ENCODE peak calls at places on chromosomes 4 and X, in seven cellular contexts. R, X, O, V, J, W and Q are unnamed samples.

GRCh38 chr4:138181288-138181687 is 60.9 kb downstream of the SLC7A11 start:
- DNase-seq in R (no peak), X (no peak), O (no peak), V (no peak), J (no peak), W (no peak), Q (no peak)

GRCh38 chrX:23548164-23548563 is 119.1 kb upstream of the PRDX4 start:
- DNase-seq in R (no peak), X (no peak), O (no peak), V (no peak), J (no peak), W (no peak), Q (no peak)

GRCh38 chrX:41300758-41301437 is 33.1 kb upstream of the DDX3X start:
- DNase-seq in R (no peak), X (no peak), O (peak; percentile 37), V (no peak), J (no peak), W (no peak), Q (no peak)

GRCh38 chr4:142274137-142274536 is 572.0 kb downstream of the INPP4B start:
- DNase-seq in R (no peak), X (no peak), O (no peak), V (no peak), J (no peak), W (no peak), Q (no peak)

GRCh38 chrX:132118361-132118760 is 9.5 kb downstream of the FRMD7 start:
- DNase-seq in R (no peak), X (no peak), O (peak; percentile 14), V (no peak), J (no peak), W (no peak), Q (no peak)

GRCh38 chrX:150223176-150224015 is 139.7 kb upstream of the MAMLD1 start:
- DNase-seq in R (no peak), X (no peak), O (no peak), V (no peak), J (no peak), W (no peak), Q (no peak)

GRCh38 chr4:29970626-29971025 is 749.5 kb upstream of the PCDH7 start:
- DNase-seq in R (no peak), X (no peak), O (no peak), V (no peak), J (no peak), W (no peak), Q (no peak)

GRCh38 chr4:143586080-143586479 is 72.6 kb downstream of the SMARCA5 start:
- DNase-seq in R (no peak), X (no peak), O (no peak), V (no peak), J (no peak), W (no peak), Q (no peak)

GRCh38 chr4:122364700-122365404 is 14.0 kb upstream of the ADAD1 start:
- DNase-seq in R (no peak), X (no peak), O (peak; percentile 70), V (no peak), J (peak; percentile 58), W (no peak), Q (no peak)

GRCh38 chr4:76691767-76692689 is 205.9 kb downstream of the SOWAHB start:
- DNase-seq in R (no peak), X (no peak), O (no peak), V (no peak), J (no peak), W (no peak), Q (no peak)
- TF ChIP-seq TAF1 in R (no peak), X (no peak), O (no peak), V (no peak), J (no peak), W (no peak), Q (no peak)

DNA sequence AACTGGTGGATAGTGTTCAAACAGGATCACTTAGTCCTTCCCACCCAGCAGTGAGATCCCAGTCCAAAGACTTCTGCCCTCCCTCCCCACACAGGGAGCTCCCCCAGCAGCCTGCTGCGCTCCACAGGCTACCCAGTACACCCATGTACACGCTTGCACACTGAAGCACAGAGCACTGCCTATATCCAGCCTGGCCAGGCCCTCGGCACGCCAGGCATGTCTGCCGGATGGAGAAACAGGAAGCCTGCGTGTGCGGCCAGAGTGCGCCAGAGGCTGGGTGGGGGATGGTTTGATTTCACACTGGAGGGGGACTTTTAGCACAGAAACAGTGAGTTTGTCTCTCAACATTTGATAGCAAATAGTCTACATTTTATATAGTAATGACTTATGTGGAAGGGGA is 833.5 kb upstream of the IGFBP7 start:
- DNase-seq in R (no peak), X (no peak), O (no peak), V (no peak), J (no peak), W (no peak), Q (no peak)
- TF ChIP-seq POLR2AphosphoS5 in R (no peak), X (no peak), O (no peak), V (no peak), J (no peak), W (no peak), Q (no peak)

GRCh38 chr4:139986108-139986507 is 167.9 kb downstream of the MAML3 start:
- DNase-seq in R (no peak), X (no peak), O (no peak), V (no peak), J (no peak), W (no peak), Q (no peak)

GRCh38 chr4:139986621-139987510 is 167.1 kb downstream of the MAML3 start:
- DNase-seq in R (no peak), X (no peak), O (no peak), V (peak; percentile 39), J (no peak), W (no peak), Q (no peak)

GRCh38 chr4:139984459-139984858 is 169.5 kb downstream of the MAML3 start:
- DNase-seq in R (no peak), X (no peak), O (no peak), V (no peak), J (no peak), W (no peak), Q (no peak)

GRCh38 chr4:139988863-139989765 is 164.9 kb downstream of the MAML3 start:
- DNase-seq in R (no peak), X (no peak), O (peak; percentile 7), V (no peak), J (peak; percentile 16), W (no peak), Q (no peak)
- TF ChIP-seq TAF1 in R (no peak), X (no peak), O (no peak), V (no peak), J (no peak), W (no peak), Q (no peak)

DNA sequence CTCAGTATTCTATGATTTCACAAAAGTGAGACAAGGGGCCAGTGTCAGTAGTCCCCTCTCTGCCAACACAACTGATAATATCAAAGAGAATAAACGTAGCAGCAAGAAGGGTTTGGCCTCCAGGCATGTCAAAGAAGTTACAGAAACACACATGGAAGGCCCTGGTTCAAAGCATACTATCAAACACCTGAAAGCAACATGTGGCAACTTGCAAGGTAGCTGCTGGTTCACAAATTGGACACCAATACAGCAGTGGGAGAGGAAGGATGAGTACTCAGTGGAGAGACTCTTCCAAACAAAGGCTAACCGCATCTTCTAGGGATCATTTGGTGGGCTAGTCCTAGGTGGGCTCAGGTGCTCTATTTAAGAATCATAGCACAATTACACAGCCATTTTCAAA is 74.9 kb upstream of the MAOA start:
- DNase-seq in R (no peak), X (no peak), O (no peak), V (no peak), J (no peak), W (no peak), Q (no peak)
- TF ChIP-seq POLR2AphosphoS5 in R (no peak), X (no peak), O (no peak), V (no peak), J (no peak), W (no peak), Q (no peak)